ENCODE peak calls at places on chromosomes 4 and X, in five cellular contexts. H, K, W, O and I are unnamed samples.

GRCh38 chr4:83071116-83071515 is 36.1 kb downstream of the COPS4 start:
- DNase-seq in O (no peak), H (no peak), K (no peak), W (no peak), I (no peak)

GRCh38 chr4:93303440-93303839 is 525.1 kb upstream of the ATOH1 start:
- DNase-seq in W (no peak), H (no peak), K (no peak), O (no peak), I (no peak)

GRCh38 chr4:80713409-80713808 is 317.1 kb upstream of the BMP3 start:
- DNase-seq in H (no peak), W (no peak), O (no peak), K (no peak), I (no peak)

GRCh38 chrX:17817242-17817641 is 43.9 kb downstream of the RAI2 start:
- DNase-seq in H (no peak), K (no peak), W (no peak), O (no peak), I (no peak)

GRCh38 chrX:55450259-55450658 is 1.7 kb upstream of the MAGEH1 start:
- DNase-seq in K (peak), O (peak), H (peak), W (no peak), I (no peak)

GRCh38 chrX:27336466-27337091 is 126.6 kb downstream of the PPP4R3C start:
- DNase-seq in K (peak), H (peak), W (peak), O (peak), I (peak)

GRCh38 chrX:12411831-12412230 is 273.6 kb downstream of the FRMPD4 start:
- DNase-seq in K (no peak), H (no peak), W (no peak), O (no peak), I (no peak)

GRCh38 chr4:75702919-75703411 is 21.4 kb upstream of the USO1 start:
- DNase-seq in K (peak), O (no peak), H (no peak), W (no peak), I (no peak)

GRCh38 chrX:75327607-75328006 is 53.7 kb downstream of the UPRT start:
- DNase-seq in H (no peak), W (no peak), O (no peak), K (no peak), I (no peak)

GRCh38 chr4:71583971-71584370 is 199.9 kb downstream of the GC start:
- DNase-seq in W (no peak), K (no peak), O (no peak), H (no peak), I (no peak)

GRCh38 chr4:121688696-121689095 is 8.1 kb downstream of the ANXA5 start:
- DNase-seq in H (no peak), W (no peak), K (no peak), O (no peak), I (no peak)

GRCh38 chrX:120463241-120463640 is 5.9 kb downstream of the LAMP2 start:
- DNase-seq in W (no peak), O (no peak), H (no peak), K (no peak), I (no peak)

GRCh38 chr4:115396034-115396433 is 282.6 kb upstream of the NDST4 start:
- DNase-seq in O (no peak), H (no peak), W (no peak), K (no peak), I (no peak)

GRCh38 chr4:168856312-168856711 is 153.7 kb downstream of the CBR4 start:
- DNase-seq in K (no peak), W (no peak), H (no peak), O (no peak), I (no peak)

GRCh38 chr4:8905236-8905772 is 33.7 kb upstream of the HMX1 start:
- DNase-seq in H (no peak), W (no peak), K (no peak), O (no peak), I (no peak)

GRCh38 chr4:55926610-55927009 is 22.1 kb upstream of the CEP135 start:
- DNase-seq in O (no peak), H (no peak), W (no peak), K (no peak), I (no peak)

GRCh38 chrX:150310417-150310816 is 52.7 kb upstream of the MAMLD1 start:
- DNase-seq in O (no peak), K (no peak), W (no peak), H (no peak), I (no peak)

GRCh38 chrX:98795636-98796035 is 1614.4 kb downstream of the PCDH19 start:
- DNase-seq in H (no peak), W (no peak), O (no peak), K (no peak), I (no peak)

GRCh38 chrX:64204701-64205440 is 637 bp downstream of the AMER1 start:
- DNase-seq in K (peak), H (peak), W (no peak), O (peak), I (no peak)

GRCh38 chr4:163111588-163111987 is 55.1 kb downstream of the NAF1 start:
- DNase-seq in O (no peak), W (no peak), K (peak), H (peak), I (no peak)

GRCh38 chr4:87092389-87093141 is 127.9 kb downstream of the KLHL8 start:
- DNase-seq in H (no peak), W (peak), O (peak), K (peak), I (peak)

GRCh38 chr4:53205970-53206369 is 159.9 kb downstream of the SCFD2 start:
- DNase-seq in W (no peak), O (no peak), H (no peak), K (no peak), I (no peak)

GRCh38 chr4:154640999-154641398 is 28.5 kb upstream of the FGG start:
- DNase-seq in H (no peak), W (no peak), K (no peak), O (no peak), I (no peak)

GRCh38 chrX:50978920-50979660 is 68.6 kb downstream of the BMP15 start:
- DNase-seq in W (no peak), K (no peak), O (no peak), H (peak), I (no peak)

GRCh38 chrX:123817288-123817894 is 42.5 kb upstream of the XIAP start:
- DNase-seq in W (no peak), O (no peak), K (no peak), H (no peak), I (no peak)

GRCh38 chr4:8046925-8047541 is 107.4 kb upstream of the AFAP1 start:
- DNase-seq in O (no peak), H (no peak), W (no peak), K (no peak), I (no peak)

GRCh38 chr4:169437299-169438047 is 166.7 kb upstream of the SH3RF1 start:
- DNase-seq in H (peak), O (no peak), K (no peak), W (no peak), I (no peak)

GRCh38 chrX:18961686-18962085 is 22.2 kb downstream of the PHKA2 start:
- DNase-seq in K (no peak), O (no peak), H (no peak), W (no peak), I (no peak)

DNA sequence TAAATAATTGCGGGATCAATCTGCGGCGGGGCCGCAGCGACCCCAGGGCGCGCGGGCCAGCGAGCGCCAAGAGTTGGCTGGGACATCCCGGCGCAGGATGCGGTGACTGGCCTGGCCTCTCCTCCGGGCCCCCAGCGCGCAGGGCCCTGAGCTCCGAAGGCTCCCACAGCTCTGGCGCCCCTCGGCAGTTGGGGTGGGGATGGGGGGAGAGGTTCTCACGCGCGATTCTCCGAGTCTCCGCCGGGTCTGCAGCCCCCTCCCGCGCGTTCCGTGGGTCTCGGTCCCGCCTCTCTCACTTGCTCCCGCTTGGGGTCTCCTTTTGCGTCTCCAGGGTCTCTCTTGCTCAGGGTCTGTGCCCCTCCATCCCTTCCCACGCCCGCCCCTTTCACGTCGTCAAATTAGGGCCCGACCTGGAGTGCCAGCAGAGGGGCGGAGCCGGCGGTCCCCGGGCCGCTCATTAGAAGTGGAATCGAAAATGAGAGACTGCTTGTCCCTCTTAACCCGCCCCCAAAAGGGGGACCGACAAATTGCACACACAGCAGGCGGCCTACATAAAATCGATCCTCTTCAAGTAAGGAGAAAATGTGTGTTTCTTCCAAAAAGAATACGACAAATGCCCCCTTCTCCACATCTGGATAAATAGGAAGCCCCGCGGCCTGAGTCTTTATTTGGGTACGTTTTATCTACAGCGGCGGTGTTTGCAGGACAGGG is 859 bp upstream of the NKX1-1 start:
- DNase-seq in H (no peak), O (no peak), K (no peak), W (no peak), I (no peak)
- TF ChIP-seq EZH2 in H (peak), O (no peak), K (no peak), W (no peak), I (no peak)

GRCh38 chr4:186703510-186703909 is 20.1 kb downstream of the FAT1 start:
- DNase-seq in K (no peak), H (no peak), W (no peak), O (no peak), I (no peak)
- H3K27ac ChIP-seq in K (no peak), H (peak), W (no peak), O (no peak), I (no peak)

DNA sequence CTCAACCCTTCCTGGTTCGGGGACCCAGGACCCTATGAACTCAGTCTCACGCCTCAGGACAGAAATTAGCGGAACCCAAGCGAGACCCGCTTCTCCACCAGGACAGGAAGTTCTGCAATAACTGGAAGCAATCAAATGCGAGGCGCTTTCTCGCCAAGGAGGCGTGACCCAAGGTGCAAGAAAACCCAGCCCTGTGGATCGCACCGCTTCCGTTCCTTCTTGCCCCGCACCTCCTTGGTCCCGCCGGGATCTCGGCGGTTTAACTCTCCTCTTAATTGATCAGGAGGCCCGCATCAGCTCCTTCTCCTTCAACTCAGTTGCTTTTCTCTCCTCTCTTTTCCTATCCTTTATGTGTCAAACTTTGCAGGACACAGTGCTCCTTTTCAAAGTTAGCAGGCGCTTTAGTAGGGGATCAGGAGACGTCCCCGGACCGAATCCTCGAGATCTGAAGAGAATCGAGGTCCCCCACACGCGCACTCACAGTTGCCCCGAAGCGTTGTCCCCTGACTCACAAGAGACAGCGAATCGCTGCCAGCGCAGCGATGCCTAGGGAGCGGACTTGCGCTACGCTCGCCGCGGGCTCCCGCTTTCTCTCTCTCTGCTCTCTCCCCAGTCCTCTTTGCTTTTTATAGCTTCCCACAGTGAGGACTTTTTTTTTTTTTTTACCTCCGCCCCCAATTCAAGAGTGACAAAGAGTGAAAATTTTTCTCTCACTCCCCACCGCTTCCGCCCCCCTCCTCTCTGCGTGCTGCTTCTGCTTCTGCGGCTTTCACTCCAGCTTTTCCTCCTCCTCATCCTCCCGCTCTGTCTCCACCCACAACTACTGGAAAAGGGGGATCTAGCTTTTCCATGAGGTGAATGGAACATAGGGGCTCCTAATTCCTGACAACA is at the start of gene DKK2:
- DNase-seq in W (no peak), H (peak), K (peak), O (no peak), I (no peak)
- TF ChIP-seq EZH2 in W (no peak), H (no peak), K (no peak), O (no peak), I (no peak)

GRCh38 chr4:78707268-78707667 is 68.9 kb upstream of the BMP2K start:
- DNase-seq in W (no peak), K (no peak), H (no peak), O (no peak), I (no peak)
- H3K27ac ChIP-seq in W (no peak), K (no peak), H (no peak), O (peak), I (no peak)

GRCh38 chr4:38930199-38930598 is 62.6 kb downstream of the FAM114A1 start:
- DNase-seq in W (no peak), O (no peak), H (peak), K (peak), I (no peak)
- TF ChIP-seq EZH2 in W (no peak), O (no peak), H (no peak), K (no peak), I (no peak)

DNA sequence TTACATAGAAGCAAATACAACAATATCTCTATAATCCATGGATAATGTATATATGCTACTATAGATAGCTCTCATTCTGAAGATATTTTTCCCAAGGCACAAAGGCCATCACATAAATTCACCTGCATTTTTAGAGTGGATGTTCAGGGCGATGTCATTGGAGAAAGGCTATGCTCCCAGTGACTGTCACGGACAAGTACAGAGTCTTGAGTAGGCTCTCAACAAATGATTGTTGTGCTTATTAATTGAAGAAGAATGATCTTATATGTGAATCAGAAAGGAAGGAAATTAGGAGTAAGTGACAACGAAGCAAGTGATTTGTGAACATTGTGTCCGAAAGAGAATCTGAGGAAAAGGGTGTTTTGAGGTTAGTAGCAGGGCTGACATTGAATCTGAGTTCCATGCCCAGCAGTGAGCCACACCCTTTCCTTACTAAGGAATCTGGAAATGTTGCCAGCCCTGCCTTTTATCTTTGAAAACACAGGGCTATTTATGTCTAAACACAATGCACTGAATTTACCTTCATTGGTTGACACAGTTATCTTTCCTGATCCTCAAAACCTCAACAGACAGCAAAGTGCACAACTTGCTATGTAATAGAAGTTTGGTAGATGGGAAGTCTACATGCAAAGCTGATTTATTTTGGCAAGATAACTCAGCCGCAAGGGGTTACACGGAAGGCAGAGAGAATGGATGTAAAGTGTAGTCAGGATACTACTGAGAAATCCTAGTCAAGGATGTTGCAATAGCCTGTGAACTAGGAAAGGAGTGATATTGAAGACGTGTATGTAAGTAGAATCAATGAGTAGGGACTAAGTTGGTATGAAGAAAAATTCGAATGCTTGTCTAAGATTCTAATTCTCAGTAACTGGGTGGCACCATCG is 50.4 kb downstream of the SORBS2 start:
- DNase-seq in W (no peak), H (no peak), K (no peak), O (no peak), I (no peak)
- H3K27ac ChIP-seq in W (no peak), H (no peak), K (no peak), O (no peak), I (no peak)

DNA sequence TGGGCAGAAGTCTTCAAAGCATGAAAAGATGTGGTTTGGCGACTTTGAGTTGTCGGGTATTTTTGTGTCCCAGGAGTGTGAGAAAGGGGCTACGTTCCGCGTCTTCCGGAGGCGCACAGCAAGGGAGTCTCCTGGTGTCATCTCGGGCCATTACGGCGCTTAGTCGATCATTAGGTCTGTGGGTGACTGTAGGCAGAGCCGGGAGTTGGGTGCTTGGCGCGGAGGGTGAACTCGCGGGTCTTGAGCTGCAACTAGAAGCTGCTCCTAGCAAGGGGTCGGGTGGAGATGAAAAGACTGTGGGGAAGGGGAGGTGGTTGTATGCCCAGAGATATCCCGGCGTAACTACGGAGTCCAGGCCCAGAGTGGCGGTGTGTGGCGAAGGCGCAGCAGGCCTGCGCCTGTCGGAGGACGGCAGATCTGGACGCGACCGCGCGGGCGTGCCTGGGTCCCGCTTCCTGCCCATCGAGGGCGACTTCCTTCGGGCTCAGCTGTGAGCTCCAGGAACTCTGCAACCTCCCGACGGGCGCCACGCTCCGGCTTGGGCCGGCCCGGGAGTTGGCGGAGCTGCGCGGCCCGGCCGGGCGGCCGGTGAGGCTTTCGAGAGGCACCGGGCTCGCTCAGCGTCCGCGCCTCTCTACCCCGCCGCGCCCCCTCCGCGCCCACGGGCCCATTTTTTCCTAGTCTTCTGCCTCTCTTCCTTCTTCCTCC is 2.7 kb upstream of the NKX3-2 start:
- DNase-seq in K (peak), O (no peak), H (peak), W (no peak), I (no peak)
- TF ChIP-seq EZH2 in K (peak), O (no peak), H (peak), W (no peak), I (no peak)

GRCh38 chrX:39731735-39732134 is 366.0 kb downstream of the BCOR start:
- DNase-seq in H (no peak), K (no peak), O (no peak), W (no peak), I (no peak)
- H3K27ac ChIP-seq in H (no peak), K (no peak), O (no peak), W (no peak), I (no peak)